ENCODE peak calls at places on chromosomes 12 and 14, in seven cellular contexts. E is fibroblast of lung, L is lower leg skin, P is MM.1S, B is endodermal cell, C is body of pancreas, H is adipocyte. T is an unnamed sample.

GRCh38 chr12:6276936-6277615 is 33.4 kb upstream of the PLEKHG6 start:
- DNase-seq in P (no peak), H (peak), L (no peak), E (no peak), C (no peak), B (peak), T (no peak)

GRCh38 chr12:10018390-10018789 is 8.0 kb downstream of the CLEC12B start:
- DNase-seq in H (no peak), C (no peak), B (no peak), L (no peak), P (no peak), E (no peak), T (no peak)

GRCh38 chr14:55546212-55546874 is 33.7 kb upstream of the KTN1 start:
- DNase-seq in E (no peak), L (no peak), P (no peak), H (no peak), C (no peak), B (no peak), T (no peak)

GRCh38 chr14:41393512-41393911 is 213.2 kb upstream of the LRFN5 start:
- DNase-seq in L (no peak), E (no peak), H (no peak), B (no peak), P (no peak), C (no peak), T (no peak)

GRCh38 chr14:34749408-34749807 is 35.0 kb upstream of the CFL2 start:
- DNase-seq in C (no peak), P (no peak), H (no peak), L (no peak), E (no peak), B (no peak), T (no peak)

GRCh38 chr12:49874142-49874897 is 29.4 kb downstream of the FAIM2 start:
- DNase-seq in C (no peak), E (no peak), H (peak), P (no peak), B (peak), L (peak), T (no peak)

GRCh38 chr14:46571970-46572369 is 79.6 kb downstream of the RPL10L start:
- DNase-seq in B (no peak), C (no peak), P (no peak), H (no peak), L (no peak), E (peak), T (no peak)

GRCh38 chr14:50082308-50082742 is 34.0 kb downstream of the VCPKMT start:
- DNase-seq in C (no peak), B (no peak), H (no peak), E (no peak), L (no peak), P (no peak), T (no peak)

GRCh38 chr12:126663304-126664094 is 1598.3 kb downstream of the AACS start:
- DNase-seq in C (peak), E (no peak), H (no peak), P (no peak), L (no peak), B (peak), T (peak)

GRCh38 chr12:54056110-54056509 is 2.5 kb downstream of the HOXC4 start:
- DNase-seq in C (no peak), H (no peak), L (no peak), B (no peak), E (no peak), P (no peak), T (no peak)

GRCh38 chr12:74415633-74416032 is 122.0 kb upstream of the ATXN7L3B start:
- DNase-seq in B (no peak), E (peak), H (peak), P (peak), C (no peak), L (no peak), T (peak)

GRCh38 chr14:19878029-19878642 is 3.2 kb downstream of the OR4K2 start:
- DNase-seq in H (no peak), P (peak), L (no peak), E (no peak), C (no peak), B (no peak), T (peak)

GRCh38 chr14:71228711-71229110 is 321.5 kb downstream of the PCNX1 start:
- DNase-seq in P (no peak), C (no peak), B (no peak), L (peak), E (no peak), H (no peak), T (no peak)

GRCh38 chr14:40447032-40447431 is 1014.8 kb upstream of the FBXO33 start:
- DNase-seq in P (no peak), E (no peak), H (no peak), B (no peak), L (no peak), C (no peak), T (no peak)

GRCh38 chr14:94936411-94936892 is 166.5 kb upstream of the GSC start:
- DNase-seq in H (peak), E (peak), B (no peak), C (peak), L (peak), P (no peak), T (no peak)

GRCh38 chr12:19971396-19971802 is 396.9 kb upstream of the PDE3A start:
- DNase-seq in P (no peak), H (peak), C (peak), B (peak), E (peak), L (no peak), T (no peak)

GRCh38 chr14:51750542-51750941 is 98.8 kb downstream of the FRMD6 start:
- DNase-seq in E (no peak), L (no peak), B (peak), C (no peak), P (no peak), H (no peak), T (no peak)

GRCh38 chr14:21940887-21941855 is 267.6 kb upstream of the OR4E1 start:
- DNase-seq in E (no peak), C (peak), L (no peak), B (peak), H (no peak), P (no peak), T (peak)

GRCh38 chr12:118354903-118355302 is 17.8 kb downstream of the TAOK3 start:
- DNase-seq in L (peak), B (no peak), C (no peak), H (no peak), E (peak), P (no peak), T (no peak)

DNA sequence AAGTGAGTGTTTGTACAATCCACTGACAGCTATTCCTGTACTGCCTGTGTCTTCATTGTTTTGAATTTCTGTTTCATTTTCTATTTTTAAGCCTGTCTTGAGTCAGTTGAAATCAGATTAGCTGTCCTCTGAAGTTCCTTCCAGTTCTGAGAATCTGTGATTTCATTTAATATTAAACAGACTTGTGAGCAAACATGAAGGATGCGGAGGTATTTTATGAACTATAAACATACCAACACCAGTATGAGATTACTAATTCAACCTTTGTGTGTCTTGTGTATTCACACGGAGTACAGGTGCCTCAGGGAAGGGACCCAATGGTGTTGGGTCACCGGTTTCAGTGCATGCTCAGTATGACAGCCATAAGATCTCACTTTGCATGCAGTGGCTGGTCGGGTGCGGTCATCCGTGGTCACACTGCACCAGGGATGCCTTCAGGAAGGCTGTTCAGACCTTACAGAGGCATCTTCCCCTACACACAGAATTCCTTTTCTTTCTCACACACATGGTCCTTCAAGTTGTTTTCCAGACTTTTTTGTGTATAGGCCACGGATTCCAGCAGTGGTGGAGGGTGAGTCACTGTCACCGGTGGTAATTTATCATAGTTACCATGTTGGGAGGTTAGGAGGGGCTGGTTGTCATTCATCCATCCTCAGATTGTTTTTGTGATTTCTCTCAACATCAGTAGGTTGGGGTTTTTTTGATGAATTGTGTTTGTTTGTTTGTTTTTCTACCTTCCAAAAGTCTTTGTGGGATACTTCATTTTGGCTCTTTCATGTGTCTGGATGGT is 103.0 kb upstream of the SFSWAP start:
- DNase-seq in C (no peak), E (no peak), L (no peak), B (no peak), P (peak), H (no peak), T (no peak)
- H3K4me3 ChIP-seq in C (no peak), E (no peak), L (no peak), B (no peak), P (peak), H (no peak), T (no peak)

GRCh38 chr12:1926274-1926673 is 7.8 kb upstream of the CACNA2D4 start:
- DNase-seq in B (peak), C (no peak), E (no peak), H (no peak), L (peak), P (no peak), T (no peak)
- H3K4me3 ChIP-seq in B (no peak), C (no peak), E (no peak), H (no peak), L (no peak), P (no peak), T (no peak)

GRCh38 chr12:7929069-7929792 is 6.8 kb downstream of the SLC2A3 start:
- DNase-seq in E (no peak), B (no peak), H (no peak), C (no peak), P (no peak), L (no peak), T (no peak)
- H3K4me3 ChIP-seq in E (no peak), B (peak), H (no peak), C (no peak), P (no peak), L (no peak), T (no peak)

DNA sequence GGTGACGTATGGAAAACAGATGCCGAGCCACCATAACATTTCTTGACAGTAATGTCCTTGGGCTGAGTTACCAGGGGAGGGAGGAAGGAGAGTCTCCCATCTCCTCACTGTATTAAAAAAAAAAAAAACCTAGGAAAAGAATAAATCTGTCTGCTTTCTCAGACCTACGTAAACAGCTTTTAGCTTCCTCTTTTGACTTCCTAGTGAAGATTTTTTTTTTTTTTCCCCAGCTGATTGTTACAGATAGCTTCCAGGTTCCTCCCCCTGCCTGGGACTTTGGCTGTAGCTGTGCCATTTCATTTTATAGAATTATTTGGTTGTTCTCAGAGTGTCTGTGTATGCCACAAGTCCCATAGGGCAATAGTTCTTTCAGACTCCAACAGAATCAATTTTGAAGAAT is 23.0 kb upstream of the GNS start:
- DNase-seq in E (no peak), P (no peak), H (no peak), L (no peak), C (no peak), B (no peak), T (no peak)
- H3K4me3 ChIP-seq in E (no peak), P (peak), H (peak), L (no peak), C (peak), B (no peak), T (no peak)

GRCh38 chr12:1562813-1563412 is 31.5 kb downstream of the FBXL14 start:
- DNase-seq in C (no peak), H (no peak), B (no peak), P (no peak), E (peak), L (peak), T (no peak)
- H3K4me3 ChIP-seq in C (no peak), H (no peak), B (no peak), P (no peak), E (no peak), L (no peak), T (no peak)

GRCh38 chr12:84656705-84657104 is 255.9 kb downstream of the SLC6A15 start:
- DNase-seq in B (no peak), E (no peak), L (no peak), P (no peak), H (no peak), C (no peak), T (no peak)
- H3K4me3 ChIP-seq in B (no peak), E (no peak), L (no peak), P (no peak), H (no peak), C (no peak), T (no peak)

GRCh38 chr12:21336656-21337055 is 1.9 kb upstream of the SLCO1A2 start:
- DNase-seq in H (no peak), B (no peak), E (no peak), P (no peak), L (no peak), C (no peak), T (no peak)

GRCh38 chr12:21337959-21338704 is 3.4 kb upstream of the SLCO1A2 start:
- DNase-seq in C (no peak), H (no peak), E (no peak), B (no peak), L (no peak), P (no peak), T (no peak)

GRCh38 chr12:21340406-21340805 is 5.7 kb upstream of the SLCO1A2 start:
- DNase-seq in E (no peak), L (no peak), P (no peak), H (no peak), C (no peak), B (no peak), T (no peak)

GRCh38 chr12:21334771-21335325 is at the start of gene SLCO1A2:
- DNase-seq in B (no peak), H (peak), L (no peak), E (no peak), C (no peak), P (no peak), T (no peak)

GRCh38 chr12:21337453-21337852 is 2.7 kb upstream of the SLCO1A2 start:
- DNase-seq in P (no peak), E (no peak), B (no peak), H (no peak), C (no peak), L (no peak), T (no peak)
- H3K4me3 ChIP-seq in P (no peak), E (no peak), B (no peak), H (no peak), C (no peak), L (no peak), T (no peak)

DNA sequence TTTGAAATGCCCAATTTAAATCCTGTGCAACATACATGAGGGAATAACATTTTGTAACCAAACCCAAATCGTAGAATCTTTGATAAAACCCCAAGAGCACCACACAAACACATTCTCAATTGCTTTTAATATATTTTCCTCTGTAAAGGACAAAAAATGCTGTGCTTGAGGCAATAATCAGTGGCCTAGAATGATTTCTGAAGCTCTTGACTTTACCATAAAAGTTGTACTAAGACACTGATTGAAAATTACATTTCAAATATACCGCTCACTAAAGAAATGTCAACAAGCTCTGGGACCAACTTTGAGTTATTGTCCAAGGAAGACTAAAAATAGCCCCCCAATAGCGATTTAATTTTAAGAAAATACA is 1.5 kb downstream of the EML5 start:
- DNase-seq in L (no peak), P (no peak), B (no peak), E (no peak), C (no peak), H (no peak), T (no peak)
- H3K4me3 ChIP-seq in L (no peak), P (peak), B (peak), E (no peak), C (no peak), H (no peak), T (no peak)

GRCh38 chr12:1690578-1691122 is at the start of gene ADIPOR2:
- DNase-seq in C (peak), H (peak), P (peak), B (peak), L (peak), E (peak), T (peak)

GRCh38 chr12:1691123-1692007 is 495 bp downstream of the ADIPOR2 start:
- DNase-seq in B (no peak), E (peak), P (peak), H (peak), C (peak), L (peak), T (no peak)

GRCh38 chr12:1695836-1696670 is 5.2 kb downstream of the ADIPOR2 start:
- DNase-seq in H (no peak), B (no peak), P (no peak), C (no peak), L (no peak), E (peak), T (no peak)

GRCh38 chr12:1692895-1693294 is 2.0 kb downstream of the ADIPOR2 start:
- DNase-seq in H (no peak), C (no peak), E (no peak), L (no peak), B (no peak), P (no peak), T (no peak)

DNA sequence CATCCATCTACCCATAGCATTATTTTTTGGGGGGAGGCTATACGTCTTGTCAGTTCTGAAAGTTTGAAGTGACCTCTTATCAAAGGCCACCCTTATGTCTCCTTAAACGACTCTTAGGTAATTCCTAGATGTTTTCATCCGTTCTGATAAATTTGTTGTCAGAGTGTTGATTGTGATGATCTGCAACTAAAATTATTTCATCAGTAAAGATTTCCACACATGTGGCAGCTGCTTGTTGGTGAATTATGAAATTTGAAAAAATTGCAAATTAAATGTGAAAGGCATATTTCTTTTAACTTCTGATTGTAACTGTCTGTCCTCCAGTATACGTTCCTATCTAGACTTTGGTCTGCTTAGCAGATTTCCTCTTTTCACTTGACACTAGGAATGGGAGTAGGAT is 1.4 kb downstream of the ADIPOR2 start:
- DNase-seq in P (no peak), H (peak), E (no peak), C (no peak), B (no peak), L (no peak), T (no peak)
- H3K4me3 ChIP-seq in P (peak), H (peak), E (peak), C (no peak), B (peak), L (no peak), T (peak)

DNA sequence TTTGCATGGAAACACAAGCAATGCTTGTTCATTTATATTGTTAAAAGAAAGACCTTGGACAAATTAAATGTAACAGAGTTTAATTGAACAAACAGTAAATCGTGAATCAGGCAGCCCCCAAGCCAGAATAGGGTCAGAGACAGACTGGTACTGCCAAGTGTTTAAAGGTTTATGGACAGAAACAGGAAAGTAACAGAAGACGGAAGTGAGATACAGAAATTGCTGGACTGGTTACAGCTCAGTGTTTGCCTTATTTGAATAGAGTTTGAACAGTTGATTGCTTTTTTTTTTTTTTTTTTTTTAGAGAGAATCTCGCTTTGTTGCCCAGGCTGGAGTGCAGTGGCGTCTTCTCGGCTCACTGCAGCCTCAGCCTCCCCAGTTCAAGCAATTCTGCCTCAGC is 50.3 kb downstream of the DAO start:
- DNase-seq in H (no peak), B (no peak), P (no peak), C (no peak), E (no peak), L (no peak), T (no peak)
- H3K4me3 ChIP-seq in H (no peak), B (no peak), P (no peak), C (no peak), E (no peak), L (no peak), T (no peak)

T was measured in Jurkat, Clone E6-1.